ENCODE peak calls at places on chromosomes 2 and 18, in five cellular contexts. Q, R, J, W and X are unnamed samples.

GRCh38 chr2:11028407-11028916 is 116.7 kb downstream of the KCNF1 start:
- DNase-seq in Q (no peak), R (no peak), J (no peak), W (no peak), X (no peak)

GRCh38 chr18:46536215-46536874 is 120.7 kb downstream of the LOXHD1 start:
- DNase-seq in Q (no peak), R (no peak), J (no peak), W (no peak), X (no peak)

GRCh38 chr2:191049728-191050639 is 36.0 kb upstream of the STAT1 start:
- DNase-seq in Q (no peak), R (no peak), J (no peak), W (no peak), X (no peak)

GRCh38 chr2:100731535-100731981 is 88.4 kb upstream of the NPAS2 start:
- DNase-seq in Q (no peak), R (no peak), J (no peak), W (no peak), X (no peak)

GRCh38 chr2:197240713-197241050 is 69.9 kb downstream of the ANKRD44 start:
- DNase-seq in Q (no peak), R (no peak), J (no peak), W (no peak), X (no peak)

GRCh38 chr18:47075098-47075883 is 39.9 kb upstream of the ELOA2 start:
- DNase-seq in Q (no peak), R (no peak), J (no peak), W (no peak), X (peak)

GRCh38 chr18:46660955-46661749 is 4.1 kb upstream of the LOXHD1 start:
- DNase-seq in Q (peak), R (peak), J (no peak), W (peak), X (no peak)

GRCh38 chr2:234198976-234199375 is 148.5 kb downstream of the SPP2 start:
- DNase-seq in Q (no peak), R (no peak), J (no peak), W (no peak), X (no peak)

GRCh38 chr2:11953258-11953657 is 206.8 kb downstream of the LPIN1 start:
- DNase-seq in Q (no peak), R (no peak), J (no peak), W (no peak), X (no peak)

GRCh38 chr2:2191110-2191707 is 139.9 kb downstream of the MYT1L start:
- DNase-seq in Q (no peak), R (no peak), J (no peak), W (no peak), X (no peak)

GRCh38 chr2:239276813-239277193 is 124.0 kb downstream of the HDAC4 start:
- DNase-seq in Q (no peak), R (no peak), J (no peak), W (no peak), X (no peak)

GRCh38 chr2:48438266-48438665 is 91.7 kb upstream of the STON1 start:
- DNase-seq in Q (no peak), R (no peak), J (no peak), W (no peak), X (no peak)

GRCh38 chr2:82344670-82345069 is 2040.1 kb upstream of the LRRTM1 start:
- DNase-seq in Q (no peak), R (no peak), J (no peak), W (no peak), X (peak)

GRCh38 chr2:200763422-200763821 is 48.3 kb upstream of the BZW1 start:
- DNase-seq in Q (no peak), R (peak), J (no peak), W (no peak), X (no peak)

GRCh38 chr18:7572837-7573236 is 5.7 kb downstream of the PTPRM start:
- DNase-seq in Q (no peak), R (no peak), J (no peak), W (no peak), X (no peak)

GRCh38 chr2:67574230-67574629 is 177.1 kb downstream of the ETAA1 start:
- DNase-seq in Q (no peak), R (no peak), J (no peak), W (no peak), X (no peak)

GRCh38 chr2:129233751-129234406 is 745.6 kb upstream of the RAB6C start:
- DNase-seq in Q (no peak), R (peak), J (no peak), W (peak), X (no peak)

GRCh38 chr2:152336103-152336853 is 1.3 kb downstream of the FMNL2 start:
- DNase-seq in Q (peak), R (peak), J (peak), W (peak), X (no peak)

GRCh38 chr2:73074110-73075069 is 2.9 kb upstream of the SFXN5 start:
- DNase-seq in Q (no peak), R (no peak), J (no peak), W (no peak), X (no peak)

GRCh38 chr18:6202861-6203260 is 211.8 kb downstream of the L3MBTL4 start:
- DNase-seq in Q (no peak), R (no peak), J (no peak), W (no peak), X (no peak)

GRCh38 chr2:71588497-71588896 is 135.1 kb downstream of the DYSF start:
- DNase-seq in Q (no peak), R (no peak), J (no peak), W (no peak), X (no peak)

GRCh38 chr2:12321017-12321641 is 395.6 kb upstream of the TRIB2 start:
- DNase-seq in Q (no peak), R (no peak), J (peak), W (no peak), X (no peak)

GRCh38 chr2:102915128-102915527 is 153.3 kb downstream of the TMEM182 start:
- DNase-seq in Q (no peak), R (no peak), J (no peak), W (no peak), X (no peak)

GRCh38 chr18:75341267-75341666 is 86.2 kb downstream of the SMIM21 start:
- DNase-seq in Q (no peak), R (no peak), J (no peak), W (no peak), X (no peak)

GRCh38 chr2:46837112-46837454 is 78.5 kb downstream of the MCFD2 start:
- DNase-seq in Q (no peak), R (no peak), J (no peak), W (no peak), X (no peak)

GRCh38 chr2:48605482-48606175 is 12.0 kb upstream of the GTF2A1L start:
- DNase-seq in Q (no peak), R (no peak), J (no peak), W (no peak), X (no peak)

GRCh38 chr2:71631411-71631931 is 178.1 kb downstream of the DYSF start:
- DNase-seq in Q (no peak), R (no peak), J (no peak), W (no peak), X (no peak)

GRCh38 chr2:147933931-147934330 is 86.6 kb downstream of the ORC4 start:
- DNase-seq in Q (no peak), R (no peak), J (no peak), W (no peak), X (no peak)